ENCODE peak calls at places on chromosomes 2 and 18, in seven cellular contexts. One of them, this sample, is unnamed.
A peak's percentile ranks its signal among the peaks of the same experiment; 100 is the strongest.

GRCh38 chr2:222707689-222708273 is 36.3 kb downstream of the MOGAT1 start:
- DNase-seq in IMR-90: peak; percentile 87
- DNase-seq in right lobe of liver: peak; percentile 37
- DNase-seq in GM12878: no peak
- DNase-seq in ovary: no peak
- DNase-seq in body of pancreas: no peak
- DNase-seq in prostate gland: no peak
- DNase-seq in this sample: no peak

GRCh38 chr2:19649785-19650380 is 251.9 kb downstream of the TTC32 start:
- DNase-seq in IMR-90: peak; percentile 100
- DNase-seq in right lobe of liver: no peak
- DNase-seq in GM12878: no peak
- DNase-seq in ovary: no peak
- DNase-seq in body of pancreas: peak; percentile 46
- DNase-seq in prostate gland: no peak
- DNase-seq in this sample: no peak

GRCh38 chr2:68774569-68775271 is 40.1 kb downstream of the ARHGAP25 start:
- DNase-seq in IMR-90: peak; percentile 23
- DNase-seq in right lobe of liver: peak; percentile 79
- DNase-seq in GM12878: peak; percentile 54
- DNase-seq in ovary: peak; percentile 75
- DNase-seq in body of pancreas: peak; percentile 68
- DNase-seq in prostate gland: no peak
- DNase-seq in this sample: peak; percentile 37

GRCh38 chr18:70423120-70423519 is 134.3 kb downstream of the SOCS6 start:
- DNase-seq in IMR-90: no peak
- DNase-seq in right lobe of liver: no peak
- DNase-seq in GM12878: no peak
- DNase-seq in ovary: no peak
- DNase-seq in body of pancreas: no peak
- DNase-seq in prostate gland: no peak
- DNase-seq in this sample: no peak

GRCh38 chr2:41488854-41489253 is 559.0 kb upstream of the PKDCC start:
- DNase-seq in IMR-90: no peak
- DNase-seq in right lobe of liver: no peak
- DNase-seq in GM12878: no peak
- DNase-seq in ovary: no peak
- DNase-seq in body of pancreas: no peak
- DNase-seq in prostate gland: no peak
- DNase-seq in this sample: no peak

GRCh38 chr2:71700880-71701397 is 247.6 kb downstream of the DYSF start:
- DNase-seq in IMR-90: no peak
- DNase-seq in right lobe of liver: no peak
- DNase-seq in GM12878: no peak
- DNase-seq in ovary: no peak
- DNase-seq in body of pancreas: peak; percentile 28
- DNase-seq in prostate gland: peak; percentile 60
- DNase-seq in this sample: peak; percentile 90

GRCh38 chr2:11314482-11314881 is 30.0 kb downstream of the ROCK2 start:
- DNase-seq in IMR-90: peak; percentile 48
- DNase-seq in right lobe of liver: no peak
- DNase-seq in GM12878: no peak
- DNase-seq in ovary: no peak
- DNase-seq in body of pancreas: no peak
- DNase-seq in prostate gland: no peak
- DNase-seq in this sample: no peak

GRCh38 chr18:14978962-14979535 is 231.1 kb downstream of the ANKRD30B start:
- DNase-seq in IMR-90: no peak
- DNase-seq in right lobe of liver: peak; percentile 61
- DNase-seq in GM12878: no peak
- DNase-seq in ovary: no peak
- DNase-seq in body of pancreas: peak; percentile 27
- DNase-seq in prostate gland: no peak
- DNase-seq in this sample: peak; percentile 76

GRCh38 chr2:197784956-197785941 is at the start of gene BOLL:
- DNase-seq in IMR-90: no peak
- DNase-seq in right lobe of liver: no peak
- DNase-seq in GM12878: no peak
- DNase-seq in ovary: no peak
- DNase-seq in body of pancreas: no peak
- DNase-seq in prostate gland: no peak
- DNase-seq in this sample: no peak

GRCh38 chr2:56912490-56912889 is 728.7 kb downstream of the CCDC85A start:
- DNase-seq in IMR-90: no peak
- DNase-seq in right lobe of liver: no peak
- DNase-seq in GM12878: no peak
- DNase-seq in ovary: no peak
- DNase-seq in body of pancreas: no peak
- DNase-seq in prostate gland: no peak
- DNase-seq in this sample: no peak

GRCh38 chr2:224395646-224396390 is 6.1 kb downstream of the FAM124B start:
- DNase-seq in IMR-90: no peak
- DNase-seq in right lobe of liver: no peak
- DNase-seq in GM12878: no peak
- DNase-seq in ovary: no peak
- DNase-seq in body of pancreas: no peak
- DNase-seq in prostate gland: no peak
- DNase-seq in this sample: no peak
- TF ChIP-seq POLR2A in IMR-90: no peak
- TF ChIP-seq POLR2A in right lobe of liver: no peak
- TF ChIP-seq POLR2A in GM12878: no peak
- TF ChIP-seq POLR2A in ovary: no peak
- TF ChIP-seq POLR2A in body of pancreas: no peak
- TF ChIP-seq POLR2A in prostate gland: no peak
- TF ChIP-seq POLR2A in this sample: no peak

DNA sequence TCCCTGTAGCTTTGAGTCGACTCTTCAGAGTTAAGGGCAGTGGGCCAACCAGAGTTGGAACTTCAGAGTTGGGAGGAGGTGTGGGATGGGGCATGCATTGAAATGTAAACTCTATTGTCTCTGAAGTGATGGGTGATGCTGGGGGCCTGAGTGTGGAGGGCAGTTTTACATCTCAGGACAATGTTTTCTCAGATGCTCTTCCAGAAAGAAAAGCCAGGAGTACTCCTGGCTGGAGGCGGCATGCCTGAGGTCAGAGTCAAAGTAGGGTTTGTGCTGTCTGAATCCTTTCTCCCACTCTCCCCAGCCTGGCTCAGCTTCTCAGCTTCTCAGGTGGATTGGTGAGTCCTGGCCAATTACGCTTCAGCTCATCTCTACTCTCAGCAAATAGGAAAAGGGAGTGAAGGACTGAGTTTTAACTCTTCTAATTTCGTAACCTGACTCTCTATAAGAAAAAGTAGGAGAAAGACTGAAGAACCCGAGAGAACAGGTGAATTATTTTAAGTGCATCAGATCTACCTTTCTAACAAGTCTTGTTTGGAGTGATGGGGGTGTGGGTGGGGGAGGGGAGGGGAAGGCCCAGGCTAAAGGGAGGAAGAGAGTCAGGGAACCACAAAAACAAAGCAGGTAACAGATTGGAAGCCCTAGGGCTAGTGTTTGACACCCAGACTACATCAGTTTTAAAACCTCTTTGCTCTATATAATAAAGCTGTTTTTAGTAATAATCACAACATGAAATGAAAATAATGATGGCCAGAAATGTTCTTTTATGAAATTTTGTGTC is 107.5 kb upstream of the PELI1 start:
- DNase-seq in IMR-90: no peak
- DNase-seq in right lobe of liver: no peak
- DNase-seq in GM12878: no peak
- DNase-seq in ovary: no peak
- DNase-seq in body of pancreas: no peak
- DNase-seq in prostate gland: no peak
- DNase-seq in this sample: no peak
- TF ChIP-seq POLR2A in IMR-90: no peak
- TF ChIP-seq POLR2A in right lobe of liver: no peak
- TF ChIP-seq POLR2A in GM12878: no peak
- TF ChIP-seq POLR2A in ovary: no peak
- TF ChIP-seq POLR2A in body of pancreas: no peak
- TF ChIP-seq POLR2A in prostate gland: no peak
- TF ChIP-seq POLR2A in this sample: no peak

DNA sequence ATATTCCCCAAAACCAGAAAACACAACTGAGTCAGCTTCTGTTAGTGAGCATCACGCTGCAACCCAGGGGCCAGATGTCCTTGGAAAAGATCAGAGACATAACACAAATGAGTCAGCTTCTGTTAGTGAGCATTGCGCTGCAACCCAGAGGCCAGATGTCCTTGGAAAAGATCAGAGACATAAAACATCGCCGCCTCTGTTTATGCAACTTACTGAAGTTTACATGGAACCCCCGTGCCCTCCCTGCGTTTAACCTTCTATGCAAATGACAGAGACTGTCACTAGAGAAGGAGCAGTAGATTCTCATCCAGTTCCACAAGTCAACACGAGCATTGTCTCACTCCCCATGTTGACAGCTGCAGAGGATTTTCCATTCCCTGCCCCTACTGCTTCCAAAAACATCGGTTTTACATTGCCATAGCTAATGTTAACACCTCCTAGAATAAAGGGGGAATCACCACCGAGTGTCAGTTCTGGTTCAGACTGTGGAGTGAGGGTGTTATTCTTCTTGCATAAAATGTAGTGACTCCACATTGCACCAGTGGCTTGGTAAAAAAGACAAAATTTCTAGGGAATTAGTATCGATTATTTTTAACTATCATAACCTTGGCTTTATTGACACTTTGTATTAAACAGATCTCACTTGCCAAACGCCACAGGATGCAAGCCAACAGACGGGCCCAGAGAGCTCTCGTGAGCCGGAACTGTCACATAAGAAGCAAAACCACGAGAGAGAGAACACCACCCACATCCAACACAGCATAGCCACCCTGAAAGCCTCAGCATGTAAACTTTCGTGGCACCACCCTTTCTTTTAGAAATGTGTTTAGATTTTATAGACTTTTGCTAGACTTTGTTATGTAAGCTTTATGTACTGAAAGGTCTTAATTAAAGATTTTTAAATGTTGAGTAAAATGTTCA is 87.7 kb downstream of the SH3YL1 start:
- DNase-seq in IMR-90: peak; percentile 1
- DNase-seq in right lobe of liver: no peak
- DNase-seq in GM12878: no peak
- DNase-seq in ovary: no peak
- DNase-seq in body of pancreas: no peak
- DNase-seq in prostate gland: no peak
- DNase-seq in this sample: no peak
- TF ChIP-seq POLR2A in IMR-90: no peak
- TF ChIP-seq POLR2A in right lobe of liver: no peak
- TF ChIP-seq POLR2A in GM12878: no peak
- TF ChIP-seq POLR2A in ovary: no peak
- TF ChIP-seq POLR2A in body of pancreas: no peak
- TF ChIP-seq POLR2A in prostate gland: no peak
- TF ChIP-seq POLR2A in this sample: no peak

GRCh38 chr18:22168360-22168921 is 948 bp upstream of the GATA6 start:
- DNase-seq in IMR-90: no peak
- DNase-seq in right lobe of liver: peak; percentile 54
- DNase-seq in GM12878: no peak
- DNase-seq in ovary: peak; percentile 55
- DNase-seq in body of pancreas: peak; percentile 71
- DNase-seq in prostate gland: no peak
- DNase-seq in this sample: no peak

GRCh38 chr18:22167091-22167470 is 2.3 kb upstream of the GATA6 start:
- DNase-seq in IMR-90: no peak
- DNase-seq in right lobe of liver: peak; percentile 39
- DNase-seq in GM12878: no peak
- DNase-seq in ovary: peak; percentile 63
- DNase-seq in body of pancreas: peak; percentile 30
- DNase-seq in prostate gland: no peak
- DNase-seq in this sample: no peak

GRCh38 chr18:22169011-22169888 is at the start of gene GATA6:
- DNase-seq in IMR-90: peak; percentile 91
- DNase-seq in right lobe of liver: peak; percentile 92
- DNase-seq in GM12878: no peak
- DNase-seq in ovary: peak; percentile 94
- DNase-seq in body of pancreas: peak; percentile 98
- DNase-seq in prostate gland: peak; percentile 81
- DNase-seq in this sample: peak; percentile 96

GRCh38 chr18:22166070-22166972 is 3.1 kb upstream of the GATA6 start:
- DNase-seq in IMR-90: no peak
- DNase-seq in right lobe of liver: peak; percentile 69
- DNase-seq in GM12878: no peak
- DNase-seq in ovary: peak; percentile 84
- DNase-seq in body of pancreas: peak; percentile 82
- DNase-seq in prostate gland: no peak
- DNase-seq in this sample: peak; percentile 10

DNA sequence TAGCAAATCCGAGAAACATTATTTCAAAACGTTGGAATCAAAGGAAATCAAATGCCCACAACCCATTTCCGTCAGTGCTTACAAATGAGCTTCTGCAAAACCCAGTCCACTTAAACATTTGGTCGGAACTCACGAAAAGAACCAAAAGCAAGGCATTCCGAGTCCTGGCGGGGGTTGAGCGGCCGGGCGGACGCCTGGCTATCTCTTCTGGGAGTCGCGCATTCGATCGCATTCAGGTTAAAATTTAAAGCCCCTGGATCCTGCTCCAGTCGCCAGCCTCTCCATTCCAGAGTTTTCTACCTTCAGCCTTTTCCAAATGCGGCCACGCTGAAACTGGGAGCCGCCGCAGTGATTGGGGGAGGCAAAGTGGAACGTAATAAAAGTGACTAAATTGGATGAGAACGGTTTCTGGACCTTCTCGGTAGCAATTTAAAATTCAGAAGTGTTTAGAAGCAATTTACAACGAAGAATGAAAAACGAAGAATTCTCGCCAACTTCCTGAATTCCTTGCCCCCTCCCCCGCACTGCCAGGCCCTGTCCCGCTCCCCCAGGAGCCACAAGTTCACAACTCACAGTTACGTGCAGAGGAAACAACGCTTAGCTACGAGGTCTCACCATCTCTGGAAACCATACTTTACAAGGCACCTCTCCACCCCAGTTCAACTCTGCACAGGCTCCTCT is 1.8 kb upstream of the GATA6 start:
- DNase-seq in IMR-90: no peak
- DNase-seq in right lobe of liver: peak; percentile 36
- DNase-seq in GM12878: no peak
- DNase-seq in ovary: peak; percentile 62
- DNase-seq in body of pancreas: peak; percentile 66
- DNase-seq in prostate gland: no peak
- DNase-seq in this sample: peak; percentile 9
- TF ChIP-seq POLR2A in IMR-90: no peak
- TF ChIP-seq POLR2A in right lobe of liver: peak; percentile 37
- TF ChIP-seq POLR2A in GM12878: no peak
- TF ChIP-seq POLR2A in ovary: peak; percentile 36
- TF ChIP-seq POLR2A in body of pancreas: peak; percentile 87
- TF ChIP-seq POLR2A in prostate gland: no peak
- TF ChIP-seq POLR2A in this sample: no peak

GRCh38 chr18:50492061-50492460 is 67.8 kb upstream of the MAPK4 start:
- DNase-seq in IMR-90: no peak
- DNase-seq in right lobe of liver: no peak
- DNase-seq in GM12878: no peak
- DNase-seq in ovary: no peak
- DNase-seq in body of pancreas: no peak
- DNase-seq in prostate gland: no peak
- DNase-seq in this sample: no peak

DNA sequence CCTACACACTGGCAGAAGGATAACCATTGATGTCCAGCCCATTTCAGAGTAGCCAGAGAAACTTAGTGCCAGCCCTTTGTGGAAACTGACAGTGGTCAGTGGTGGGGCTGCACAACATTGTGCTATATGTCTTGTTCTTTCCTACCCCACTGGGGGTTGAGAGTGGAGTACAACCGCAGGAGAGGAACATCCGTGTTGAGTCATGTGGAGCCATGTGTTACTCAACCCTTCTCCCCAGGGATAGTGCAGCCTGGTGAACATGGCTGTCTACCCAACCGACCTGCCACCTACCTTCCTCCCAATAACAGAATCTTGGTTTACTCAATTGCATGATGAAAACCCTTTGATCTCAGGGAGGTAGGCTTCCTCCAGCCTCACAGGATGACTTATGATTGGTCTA is 65.3 kb upstream of the MAPK4 start:
- DNase-seq in IMR-90: no peak
- DNase-seq in right lobe of liver: no peak
- DNase-seq in GM12878: no peak
- DNase-seq in ovary: no peak
- DNase-seq in body of pancreas: no peak
- DNase-seq in prostate gland: no peak
- DNase-seq in this sample: no peak
- TF ChIP-seq POLR2A in IMR-90: no peak
- TF ChIP-seq POLR2A in right lobe of liver: no peak
- TF ChIP-seq POLR2A in GM12878: no peak
- TF ChIP-seq POLR2A in ovary: no peak
- TF ChIP-seq POLR2A in body of pancreas: no peak
- TF ChIP-seq POLR2A in prostate gland: no peak
- TF ChIP-seq POLR2A in this sample: no peak

This sample was measured in thyroid gland.